ENCODE peak calls at places on chromosomes 6 and 20, in seven cellular contexts. I, G, X, H, D, E and T are unnamed samples.

GRCh38 chr20:3681931-3682820 is at the start of gene ADAM33:
- DNase-seq in I (no peak), G (no peak), X (peak; percentile 39), H (peak; percentile 64), D (no peak), E (no peak), T (peak; percentile 62)

GRCh38 chr6:90468859-90469258 is 118.0 kb downstream of the MAP3K7 start:
- DNase-seq in I (no peak), G (no peak), X (no peak), H (no peak), D (no peak), E (no peak), T (no peak)

GRCh38 chr6:3117912-3118352 is 579 bp upstream of the BPHL start:
- DNase-seq in I (no peak), G (no peak), X (no peak), H (no peak), D (no peak), E (no peak), T (no peak)

GRCh38 chr20:19652591-19653026 is 105.4 kb upstream of the RIN2 start:
- DNase-seq in I (no peak), G (peak; percentile 29), X (no peak), H (no peak), D (no peak), E (no peak), T (no peak)

GRCh38 chr6:15404700-15404980 is 158.8 kb downstream of the JARID2 start:
- DNase-seq in I (no peak), G (no peak), X (no peak), H (no peak), D (no peak), E (no peak), T (no peak)

GRCh38 chr20:22729616-22730236 is 145.4 kb upstream of the FOXA2 start:
- DNase-seq in I (no peak), G (no peak), X (no peak), H (no peak), D (no peak), E (no peak), T (no peak)

GRCh38 chr20:63698739-63699465 is 2.5 kb downstream of the TNFRSF6B start:
- DNase-seq in I (no peak), G (no peak), X (peak; percentile 96), H (peak; percentile 93), D (no peak), E (no peak), T (peak; percentile 86)

GRCh38 chr6:117449549-117450439 is 24.1 kb upstream of the ROS1 start:
- DNase-seq in I (peak; percentile 32), G (peak; percentile 65), X (peak; percentile 88), H (peak; percentile 82), D (peak; percentile 65), E (peak; percentile 48), T (peak; percentile 81)

GRCh38 chr20:568097-568864 is 24.7 kb upstream of the CSNK2A1 start:
- DNase-seq in I (no peak), G (no peak), X (no peak), H (no peak), D (no peak), E (no peak), T (no peak)